ENCODE peak calls at places on chromosome 10, in five cellular contexts. V, K, J, Q and Y are unnamed samples.
A peak's percentile ranks its signal among the peaks of the same experiment; 100 is the strongest.

GRCh38 chr10:92328999-92329398 is 38.0 kb downstream of the MARCHF5 start:
- DNase-seq in Q (no peak), K (no peak), J (no peak), V (no peak), Y (no peak)

GRCh38 chr10:113610636-113611601 is 52.9 kb downstream of the NRAP start:
- DNase-seq in V (no peak), J (no peak), Q (peak; percentile 56), K (no peak), Y (no peak)

GRCh38 chr10:97961979-97962378 is 68.4 kb downstream of the CRTAC1 start:
- DNase-seq in J (no peak), V (no peak), K (no peak), Q (no peak), Y (no peak)

GRCh38 chr10:110620108-110620719 is 23.9 kb upstream of the RBM20 start:
- DNase-seq in K (no peak), Q (no peak), J (no peak), V (no peak), Y (no peak)

GRCh38 chr10:33139191-33139646 is 181.2 kb upstream of the ITGB1 start:
- DNase-seq in J (peak; percentile 64), Q (no peak), V (no peak), K (no peak), Y (no peak)

GRCh38 chr10:118584181-118584954 is 11.1 kb downstream of the PRLHR start:
- DNase-seq in Q (peak; percentile 78), V (no peak), J (no peak), K (peak; percentile 64), Y (no peak)

GRCh38 chr10:119352042-119352441 is 144.7 kb downstream of the GRK5 start:
- DNase-seq in V (no peak), K (no peak), J (no peak), Q (no peak), Y (no peak)

GRCh38 chr10:123678376-123678775 is 12.2 kb downstream of the GPR26 start:
- DNase-seq in K (no peak), J (no peak), Q (no peak), V (no peak), Y (no peak)

GRCh38 chr10:121702351-121703320 is 104.4 kb upstream of the FGFR2 start:
- DNase-seq in J (no peak), Q (peak; percentile 87), K (no peak), V (no peak), Y (no peak)

GRCh38 chr10:102394079-102394800 is 1.3 kb upstream of the NFKB2 start:
- DNase-seq in J (peak; percentile 98), Q (peak; percentile 97), K (peak; percentile 89), V (peak; percentile 97), Y (peak; percentile 57)

GRCh38 chr10:76127984-76128589 is 696.7 kb downstream of the LRMDA start:
- DNase-seq in V (no peak), K (no peak), J (no peak), Q (no peak), Y (no peak)

GRCh38 chr10:28302012-28302667 is 724 bp downstream of the MPP7 start:
- DNase-seq in Q (no peak), J (no peak), K (no peak), V (peak; percentile 55), Y (no peak)

GRCh38 chr10:73991846-73992245 is 6.1 kb upstream of the VCL start:
- DNase-seq in J (peak; percentile 64), K (no peak), V (peak; percentile 38), Q (no peak), Y (no peak)

GRCh38 chr10:77428776-77429395 is 208.7 kb downstream of the KCNMA1 start:
- DNase-seq in V (peak; percentile 29), Q (peak; percentile 87), J (no peak), K (no peak), Y (no peak)

GRCh38 chr10:12772797-12773587 is 228.5 kb downstream of the CCDC3 start:
- DNase-seq in J (no peak), V (no peak), K (no peak), Q (no peak), Y (no peak)

GRCh38 chr10:128047337-128047736 is 78.9 kb downstream of the MKI67 start:
- DNase-seq in J (peak; percentile 69), K (no peak), V (peak; percentile 92), Q (no peak), Y (no peak)

GRCh38 chr10:104304346-104304745 is 33.9 kb downstream of the ITPRIP start:
- DNase-seq in J (no peak), V (no peak), Q (no peak), K (no peak), Y (no peak)

GRCh38 chr10:98309366-98310355 is 41.7 kb upstream of the LOXL4 start:
- DNase-seq in J (no peak), K (peak; percentile 71), V (peak; percentile 64), Q (peak; percentile 91), Y (peak; percentile 64)

GRCh38 chr10:93965911-93966310 is 27.8 kb upstream of the PLCE1 start:
- DNase-seq in K (no peak), J (no peak), V (no peak), Q (no peak), Y (no peak)

GRCh38 chr10:76251773-76252617 is 820.6 kb downstream of the LRMDA start:
- DNase-seq in K (no peak), Q (peak; percentile 54), J (no peak), V (peak; percentile 61), Y (no peak)

GRCh38 chr10:71635867-71636266 is 83.7 kb downstream of the C10orf105 start:
- DNase-seq in Q (no peak), J (no peak), V (no peak), K (no peak), Y (no peak)

GRCh38 chr10:31605846-31606543 is 287.0 kb downstream of the ZEB1 start:
- DNase-seq in V (no peak), K (no peak), Q (no peak), J (no peak), Y (no peak)

GRCh38 chr10:51425431-51425830 is 274.0 kb downstream of the CSTF2T start:
- DNase-seq in J (no peak), V (no peak), Q (peak; percentile 57), K (no peak), Y (no peak)

GRCh38 chr10:124325658-124325965 is 93.1 kb downstream of the OAT start:
- DNase-seq in J (no peak), V (no peak), K (no peak), Q (no peak), Y (no peak)

GRCh38 chr10:71218833-71219120 is 6.4 kb downstream of the UNC5B start:
- DNase-seq in J (no peak), Q (no peak), K (no peak), V (no peak), Y (no peak)

GRCh38 chr10:102629661-102630614 is 14.3 kb upstream of the TRIM8 start:
- DNase-seq in V (no peak), Q (peak; percentile 96), J (no peak), K (no peak), Y (no peak)